ENCODE peak calls at places on chromosomes 4 and X, in nine cellular contexts. F is AG09309, D is PC-9, R is prostate gland, K is tibial artery, J is adipocyte, G is cardiac muscle cell, E is psoas muscle, S is GM12865. M is an unnamed sample.

GRCh38 chrX:51608071-51608470 is 10.6 kb downstream of the CENPVL3 start:
- DNase-seq in F (peak), D (no peak), R (no peak), K (no peak), J (peak), G (peak), E (no peak), S (no peak), M (no peak)

GRCh38 chr4:121140712-121141111 is 23.4 kb downstream of the TNIP3 start:
- DNase-seq in F (peak), D (no peak), R (no peak), K (no peak), J (peak), G (peak), E (no peak), S (no peak), M (no peak)

GRCh38 chr4:38209654-38210053 is 249.5 kb downstream of the PTTG2 start:
- DNase-seq in F (no peak), D (no peak), R (no peak), K (no peak), J (no peak), G (no peak), E (no peak), S (no peak), M (no peak)

GRCh38 chr4:5217411-5217810 is 166.1 kb downstream of the STK32B start:
- DNase-seq in F (no peak), D (no peak), R (no peak), K (no peak), J (peak), G (no peak), E (no peak), S (no peak), M (no peak)

GRCh38 chrX:48802089-48802812 is 384 bp downstream of the HDAC6 start:
- DNase-seq in F (peak), D (peak), R (peak), K (peak), J (peak), G (peak), E (peak), S (peak), M (no peak)

GRCh38 chrX:848366-848765 is 217.8 kb downstream of the SHOX start:
- DNase-seq in F (no peak), D (no peak), R (no peak), K (no peak), J (no peak), G (no peak), E (no peak), S (no peak), M (no peak)

GRCh38 chr4:2813446-2814405 is 20.8 kb downstream of the SH3BP2 start:
- DNase-seq in F (no peak), D (no peak), R (no peak), K (no peak), J (no peak), G (no peak), E (no peak), S (no peak), M (no peak)

GRCh38 chr4:177596991-177597390 is 154.8 kb upstream of the AGA start:
- DNase-seq in F (no peak), D (no peak), R (no peak), K (no peak), J (no peak), G (no peak), E (no peak), S (no peak), M (no peak)

GRCh38 chr4:63637270-63637669 is 772.0 kb downstream of the TECRL start:
- DNase-seq in F (no peak), D (no peak), R (no peak), K (no peak), J (no peak), G (no peak), E (no peak), S (no peak), M (no peak)

GRCh38 chr4:55216871-55217635 is 91.7 kb upstream of the KDR start:
- DNase-seq in F (no peak), D (no peak), R (no peak), K (no peak), J (no peak), G (no peak), E (no peak), S (no peak), M (peak)

GRCh38 chr4:3302164-3302785 is 9.5 kb downstream of the RGS12 start:
- DNase-seq in F (no peak), D (no peak), R (no peak), K (peak), J (no peak), G (no peak), E (no peak), S (peak), M (no peak)

GRCh38 chrX:95156566-95156965 is 1482.6 kb downstream of the FAM133A start:
- DNase-seq in F (no peak), D (no peak), R (no peak), K (no peak), J (no peak), G (no peak), E (no peak), S (no peak), M (no peak)

GRCh38 chr4:5126857-5127256 is 75.6 kb downstream of the STK32B start:
- DNase-seq in F (no peak), D (no peak), R (no peak), K (no peak), J (no peak), G (no peak), E (no peak), S (no peak), M (no peak)

GRCh38 chr4:24704152-24704551 is 91.2 kb upstream of the SOD3 start:
- DNase-seq in F (no peak), D (no peak), R (no peak), K (no peak), J (no peak), G (no peak), E (no peak), S (no peak), M (no peak)

GRCh38 chr4:13559414-13559813 is 15.1 kb upstream of the NKX3-2 start:
- DNase-seq in F (peak), D (no peak), R (no peak), K (no peak), J (no peak), G (peak), E (no peak), S (no peak), M (no peak)

GRCh38 chr4:88244821-88245579 is 39.4 kb downstream of the PPM1K start:
- DNase-seq in F (no peak), D (no peak), R (no peak), K (peak), J (no peak), G (no peak), E (peak), S (no peak), M (no peak)

GRCh38 chr4:16833722-16834121 is 64.7 kb downstream of the LDB2 start:
- DNase-seq in F (no peak), D (no peak), R (no peak), K (no peak), J (no peak), G (no peak), E (no peak), S (no peak), M (no peak)

GRCh38 chrX:23008431-23009099 is 8.8 kb downstream of the DDX53 start:
- DNase-seq in F (no peak), D (no peak), R (no peak), K (no peak), J (peak), G (peak), E (no peak), S (peak), M (no peak)

GRCh38 chrX:149567621-149568417 is 18.1 kb upstream of the HSFX3 start:
- DNase-seq in F (no peak), D (no peak), R (no peak), K (no peak), J (no peak), G (no peak), E (no peak), S (no peak), M (no peak)

GRCh38 chr4:137664055-137664405 is 131.7 kb upstream of the PCDH18 start:
- DNase-seq in F (peak), D (no peak), R (no peak), K (no peak), J (peak), G (peak), E (no peak), S (no peak), M (peak)

GRCh38 chr4:53990641-53991040 is 73.8 kb downstream of the CHIC2 start:
- DNase-seq in F (no peak), D (no peak), R (no peak), K (no peak), J (no peak), G (peak), E (no peak), S (no peak), M (no peak)

GRCh38 chr4:153159016-153159415 is 45.2 kb upstream of the TRIM2 start:
- DNase-seq in F (no peak), D (no peak), R (no peak), K (no peak), J (no peak), G (no peak), E (no peak), S (no peak), M (no peak)

GRCh38 chr4:1211951-1212545 is 36.9 kb downstream of the CTBP1 start:
- DNase-seq in F (no peak), D (no peak), R (peak), K (no peak), J (no peak), G (no peak), E (peak), S (no peak), M (no peak)

GRCh38 chrX:2848806-2849420 is 20.2 kb downstream of the GYG2 start:
- DNase-seq in F (peak), D (no peak), R (no peak), K (no peak), J (peak), G (peak), E (no peak), S (no peak), M (no peak)

GRCh38 chrX:150236304-150236703 is 126.8 kb upstream of the MAMLD1 start:
- DNase-seq in F (no peak), D (no peak), R (no peak), K (no peak), J (peak), G (no peak), E (no peak), S (no peak), M (no peak)

GRCh38 chrX:72271091-72271490 is 6.0 kb downstream of the RPS4X start:
- DNase-seq in F (no peak), D (no peak), R (no peak), K (no peak), J (no peak), G (no peak), E (no peak), S (no peak), M (no peak)

GRCh38 chr4:175509320-175509719 is 302.7 kb downstream of the GPM6A start:
- DNase-seq in F (no peak), D (no peak), R (no peak), K (no peak), J (no peak), G (no peak), E (no peak), S (peak), M (no peak)

GRCh38 chr4:176882201-176882600 is 89.5 kb upstream of the VEGFC start:
- DNase-seq in F (no peak), D (no peak), R (no peak), K (no peak), J (no peak), G (no peak), E (no peak), S (no peak), M (no peak)

GRCh38 chrX:41334866-41335589 is 1.1 kb downstream of the DDX3X start:
- DNase-seq in F (no peak), D (no peak), R (peak), K (peak), J (peak), G (peak), E (peak), S (peak), M (no peak)

GRCh38 chrX:22922961-22923360 is 76.8 kb upstream of the DDX53 start:
- DNase-seq in F (no peak), D (no peak), R (peak), K (no peak), J (peak), G (peak), E (no peak), S (no peak), M (no peak)

GRCh38 chrX:112808651-112809050 is 32.0 kb downstream of the AMOT start:
- DNase-seq in F (no peak), D (no peak), R (no peak), K (no peak), J (no peak), G (no peak), E (no peak), S (no peak), M (no peak)

GRCh38 chr4:24210332-24210902 is 320.6 kb upstream of the PPARGC1A start:
- DNase-seq in F (peak), D (no peak), R (no peak), K (peak), J (peak), G (peak), E (peak), S (no peak), M (no peak)

GRCh38 chr4:120902925-120903324 is 19.6 kb downstream of the PRDM5 start:
- DNase-seq in F (no peak), D (no peak), R (no peak), K (no peak), J (no peak), G (peak), E (no peak), S (no peak), M (no peak)

GRCh38 chrX:118569676-118570075 is 74.1 kb downstream of the DOCK11 start:
- DNase-seq in F (no peak), D (no peak), R (no peak), K (no peak), J (no peak), G (peak), E (no peak), S (no peak), M (no peak)

GRCh38 chr4:2217726-2218125 is 24.2 kb downstream of the HAUS3 start:
- DNase-seq in F (no peak), D (no peak), R (no peak), K (no peak), J (no peak), G (peak), E (no peak), S (no peak), M (no peak)

DNA sequence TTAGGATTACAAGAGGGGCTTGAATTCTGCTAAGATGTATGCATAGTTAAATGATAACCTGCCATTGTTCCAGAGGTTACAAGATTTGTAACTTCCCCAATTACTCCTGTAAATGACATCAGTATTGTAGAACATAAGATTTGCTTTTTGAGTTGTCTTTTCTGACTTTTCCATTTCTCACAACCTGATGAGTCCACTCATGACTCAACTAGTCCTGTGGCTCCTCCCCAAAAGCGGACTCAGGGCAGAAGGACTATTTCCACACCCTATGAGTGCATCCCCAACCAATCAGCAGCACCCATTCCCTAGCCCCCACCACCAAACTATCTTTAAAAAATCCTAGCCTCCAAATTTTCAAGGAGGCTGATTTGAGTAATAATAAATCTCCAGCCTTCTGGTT is 54.7 kb downstream of the HOPX start:
- DNase-seq in F (no peak), D (no peak), R (no peak), K (no peak), J (no peak), G (no peak), E (no peak), S (no peak), M (no peak)
- H3K4me3 ChIP-seq in F (no peak), D (no peak), R (no peak), K (no peak), J (no peak), G (no peak), E (no peak), S (no peak), M (no peak)

GRCh38 chr4:184384056-184384809 is 90.1 kb downstream of the IRF2 start:
- DNase-seq in F (peak), D (peak), R (peak), K (peak), J (peak), G (peak), E (no peak), S (peak), M (no peak)
- H3K4me3 ChIP-seq in F (peak), D (peak), R (no peak), K (peak), J (peak), G (no peak), E (peak), S (peak), M (peak)

GRCh38 chr4:87051121-87051713 is 116.4 kb downstream of the AFF1 start:
- DNase-seq in F (no peak), D (no peak), R (no peak), K (no peak), J (peak), G (peak), E (no peak), S (peak), M (no peak)

GRCh38 chr4:87047281-87047798 is 112.5 kb downstream of the AFF1 start:
- DNase-seq in F (no peak), D (no peak), R (no peak), K (no peak), J (no peak), G (no peak), E (no peak), S (no peak), M (no peak)

GRCh38 chr4:87050596-87050995 is 115.8 kb downstream of the AFF1 start:
- DNase-seq in F (no peak), D (no peak), R (no peak), K (peak), J (no peak), G (peak), E (peak), S (no peak), M (no peak)

GRCh38 chr4:87052615-87053014 is 117.8 kb downstream of the AFF1 start:
- DNase-seq in F (no peak), D (no peak), R (no peak), K (no peak), J (no peak), G (no peak), E (no peak), S (no peak), M (no peak)

GRCh38 chr4:87049508-87049907 is 114.7 kb downstream of the AFF1 start:
- DNase-seq in F (no peak), D (no peak), R (no peak), K (no peak), J (no peak), G (no peak), E (no peak), S (no peak), M (no peak)
- H3K4me3 ChIP-seq in F (no peak), D (no peak), R (no peak), K (no peak), J (no peak), G (no peak), E (no peak), S (no peak), M (no peak)

DNA sequence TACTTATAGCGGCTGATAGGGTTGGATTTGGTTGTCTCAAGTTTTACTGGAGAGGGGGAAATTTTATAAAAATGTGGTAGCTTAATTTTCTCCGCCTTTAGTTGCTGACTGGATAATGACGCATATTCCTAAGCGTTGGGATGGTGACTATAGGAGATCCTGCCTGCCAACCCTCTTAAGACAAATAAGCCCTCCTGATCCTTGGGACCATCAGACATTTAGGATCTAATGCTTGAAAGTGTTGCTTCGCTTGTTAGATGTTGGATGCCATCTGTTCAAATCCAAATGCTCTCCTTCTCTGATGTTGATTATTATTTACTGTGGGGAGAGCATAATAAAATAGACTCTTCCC is 2.2 kb downstream of the RAPGEF2 start:
- DNase-seq in F (no peak), D (no peak), R (no peak), K (no peak), J (peak), G (no peak), E (no peak), S (no peak), M (no peak)
- H3K4me3 ChIP-seq in F (peak), D (peak), R (peak), K (peak), J (peak), G (peak), E (peak), S (peak), M (peak)

DNA sequence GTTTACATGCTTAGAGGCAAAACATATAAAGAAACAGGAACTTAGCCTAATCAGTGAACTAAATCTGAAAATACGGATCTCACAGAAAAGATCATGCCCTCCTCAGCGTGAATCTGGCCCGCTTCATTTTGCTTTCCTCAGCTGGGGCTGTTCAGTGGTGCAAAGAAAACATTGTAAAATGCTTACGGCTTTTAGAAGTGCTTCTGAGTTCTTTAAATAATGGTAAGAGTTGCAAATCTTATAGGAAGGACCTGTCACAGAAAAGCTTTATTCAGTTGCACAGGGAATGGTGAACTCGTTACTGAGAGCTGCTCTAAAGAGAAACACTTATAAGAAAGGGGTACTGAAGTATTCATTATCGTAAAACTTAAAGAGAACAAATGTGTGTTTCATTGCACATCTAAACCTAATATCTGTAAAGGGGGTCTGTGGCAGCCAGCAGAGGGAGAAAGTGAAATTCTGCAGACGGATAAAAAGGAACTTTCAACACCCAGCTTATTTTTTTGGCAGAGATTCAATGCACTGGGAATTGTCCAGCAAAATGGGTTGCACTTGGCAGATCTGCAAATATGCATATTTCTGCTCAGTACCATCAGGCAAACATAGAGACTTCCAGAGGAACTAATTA is 139.2 kb upstream of the ANK2 start:
- DNase-seq in F (peak), D (no peak), R (no peak), K (no peak), J (peak), G (peak), E (no peak), S (no peak), M (no peak)
- H3K4me3 ChIP-seq in F (no peak), D (no peak), R (no peak), K (peak), J (peak), G (no peak), E (peak), S (peak), M (peak)

GRCh38 chr4:184395451-184395917 is 78.9 kb downstream of the IRF2 start:
- DNase-seq in F (no peak), D (no peak), R (no peak), K (no peak), J (no peak), G (no peak), E (no peak), S (peak), M (no peak)
- H3K4me3 ChIP-seq in F (no peak), D (no peak), R (no peak), K (no peak), J (no peak), G (no peak), E (no peak), S (peak), M (no peak)

DNA sequence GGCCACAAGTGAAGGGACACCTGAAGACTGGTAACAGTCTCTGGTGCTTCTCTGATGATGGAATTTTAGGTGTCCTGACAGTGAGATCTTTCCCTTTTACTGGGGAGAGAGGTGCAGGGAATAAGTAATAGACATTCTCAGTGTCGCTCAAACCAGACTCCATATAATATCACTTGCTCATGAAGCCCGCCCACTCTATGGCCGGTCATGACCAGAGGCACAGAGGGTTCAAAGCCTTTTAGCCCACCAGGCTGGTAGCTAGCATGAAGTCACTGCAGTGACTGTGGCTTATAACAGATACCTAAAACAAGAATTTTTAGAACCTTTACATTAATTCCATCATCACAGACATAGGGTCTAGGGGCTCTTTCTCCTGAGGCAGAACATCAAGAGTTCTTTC is 2.9 kb downstream of the CD40LG start:
- DNase-seq in F (no peak), D (no peak), R (no peak), K (no peak), J (no peak), G (no peak), E (no peak), S (no peak), M (no peak)
- H3K4me3 ChIP-seq in F (no peak), D (no peak), R (no peak), K (no peak), J (no peak), G (no peak), E (no peak), S (no peak), M (no peak)

M was measured in SK-N-MC.